ENCODE peak calls at places on chromosomes 1 and 21, in seven cellular contexts. One of them, this sample, is unnamed.

GRCh38 chr1:32742132-32742947 is 39.8 kb upstream of the SYNC start:
- DNase-seq in activated gamma-delta T cell treated with anti-CD3 and anti-CD28 coated beads, Interleukin-2, amount 50 U/mL, for 16 hours: no peak
- DNase-seq in body of pancreas: peak; percentile 69
- DNase-seq in nephron progenitor cell: no peak
- DNase-seq in iris pigment epithelial cell: no peak
- DNase-seq in LHCN-M2: no peak
- DNase-seq in NCI-H69: peak; percentile 51
- DNase-seq in this sample: peak; percentile 29

GRCh38 chr1:64986903-64987871 is 20.8 kb upstream of the JAK1 start:
- DNase-seq in activated gamma-delta T cell treated with anti-CD3 and anti-CD28 coated beads, Interleukin-2, amount 50 U/mL, for 16 hours: no peak
- DNase-seq in body of pancreas: no peak
- DNase-seq in nephron progenitor cell: no peak
- DNase-seq in iris pigment epithelial cell: peak; percentile 73
- DNase-seq in LHCN-M2: peak; percentile 18
- DNase-seq in NCI-H69: peak; percentile 43
- DNase-seq in this sample: no peak

GRCh38 chr1:31872658-31873636 is 57.1 kb upstream of the SPOCD1 start:
- DNase-seq in activated gamma-delta T cell treated with anti-CD3 and anti-CD28 coated beads, Interleukin-2, amount 50 U/mL, for 16 hours: no peak
- DNase-seq in body of pancreas: no peak
- DNase-seq in nephron progenitor cell: no peak
- DNase-seq in iris pigment epithelial cell: no peak
- DNase-seq in LHCN-M2: no peak
- DNase-seq in NCI-H69: peak; percentile 1
- DNase-seq in this sample: peak; percentile 71

GRCh38 chr21:26389971-26390641 is 183.0 kb downstream of the CYYR1 start:
- DNase-seq in activated gamma-delta T cell treated with anti-CD3 and anti-CD28 coated beads, Interleukin-2, amount 50 U/mL, for 16 hours: no peak
- DNase-seq in body of pancreas: no peak
- DNase-seq in nephron progenitor cell: no peak
- DNase-seq in iris pigment epithelial cell: peak; percentile 79
- DNase-seq in LHCN-M2: peak; percentile 92
- DNase-seq in NCI-H69: peak; percentile 94
- DNase-seq in this sample: peak; percentile 44

GRCh38 chr21:46368533-46369285 is 44.8 kb downstream of the PCNT start:
- DNase-seq in activated gamma-delta T cell treated with anti-CD3 and anti-CD28 coated beads, Interleukin-2, amount 50 U/mL, for 16 hours: peak; percentile 18
- DNase-seq in body of pancreas: no peak
- DNase-seq in nephron progenitor cell: no peak
- DNase-seq in iris pigment epithelial cell: no peak
- DNase-seq in LHCN-M2: no peak
- DNase-seq in NCI-H69: no peak
- DNase-seq in this sample: peak; percentile 58

GRCh38 chr1:30847358-30847972 is 61.1 kb downstream of the SDC3 start:
- DNase-seq in activated gamma-delta T cell treated with anti-CD3 and anti-CD28 coated beads, Interleukin-2, amount 50 U/mL, for 16 hours: no peak
- DNase-seq in body of pancreas: peak; percentile 84
- DNase-seq in nephron progenitor cell: peak; percentile 60
- DNase-seq in iris pigment epithelial cell: peak; percentile 44
- DNase-seq in LHCN-M2: no peak
- DNase-seq in NCI-H69: peak; percentile 77
- DNase-seq in this sample: no peak

GRCh38 chr1:32817815-32818786 is 648 bp downstream of the S100PBP start:
- DNase-seq in activated gamma-delta T cell treated with anti-CD3 and anti-CD28 coated beads, Interleukin-2, amount 50 U/mL, for 16 hours: no peak
- DNase-seq in body of pancreas: peak; percentile 74
- DNase-seq in nephron progenitor cell: peak; percentile 81
- DNase-seq in iris pigment epithelial cell: peak; percentile 45
- DNase-seq in LHCN-M2: peak; percentile 67
- DNase-seq in NCI-H69: peak; percentile 83
- DNase-seq in this sample: peak; percentile 80

GRCh38 chr1:157969693-157970485 is 23.6 kb upstream of the KIRREL1 start:
- DNase-seq in activated gamma-delta T cell treated with anti-CD3 and anti-CD28 coated beads, Interleukin-2, amount 50 U/mL, for 16 hours: no peak
- DNase-seq in body of pancreas: peak; percentile 50
- DNase-seq in nephron progenitor cell: peak; percentile 66
- DNase-seq in iris pigment epithelial cell: peak; percentile 85
- DNase-seq in LHCN-M2: peak; percentile 86
- DNase-seq in NCI-H69: peak; percentile 69
- DNase-seq in this sample: peak; percentile 65

GRCh38 chr1:11406845-11407244 is 72.1 kb upstream of the DISP3 start:
- DNase-seq in activated gamma-delta T cell treated with anti-CD3 and anti-CD28 coated beads, Interleukin-2, amount 50 U/mL, for 16 hours: no peak
- DNase-seq in body of pancreas: no peak
- DNase-seq in nephron progenitor cell: no peak
- DNase-seq in iris pigment epithelial cell: no peak
- DNase-seq in LHCN-M2: no peak
- DNase-seq in NCI-H69: no peak
- DNase-seq in this sample: peak; percentile 46

GRCh38 chr1:161511018-161511755 is 5.9 kb downstream of the FCGR2A start:
- DNase-seq in activated gamma-delta T cell treated with anti-CD3 and anti-CD28 coated beads, Interleukin-2, amount 50 U/mL, for 16 hours: no peak
- DNase-seq in body of pancreas: no peak
- DNase-seq in nephron progenitor cell: no peak
- DNase-seq in iris pigment epithelial cell: peak; percentile 26
- DNase-seq in LHCN-M2: no peak
- DNase-seq in NCI-H69: peak; percentile 60
- DNase-seq in this sample: no peak

GRCh38 chr21:36263797-36264196 is 56.2 kb upstream of the MORC3 start:
- DNase-seq in activated gamma-delta T cell treated with anti-CD3 and anti-CD28 coated beads, Interleukin-2, amount 50 U/mL, for 16 hours: no peak
- DNase-seq in body of pancreas: no peak
- DNase-seq in nephron progenitor cell: no peak
- DNase-seq in iris pigment epithelial cell: no peak
- DNase-seq in LHCN-M2: no peak
- DNase-seq in NCI-H69: no peak
- DNase-seq in this sample: no peak

This sample was measured in KBM-7.